ENCODE peak calls at places on chromosome 1, in four cellular contexts. One of them, this sample, is unnamed.

GRCh38 chr1:162391790-162392563 is 10.4 kb downstream of the C1orf226 start:
- DNase-seq in kidney tubule cell: peak
- DNase-seq in Daoy: peak
- DNase-seq in HTR-8/SVneo: peak
- DNase-seq in this sample: no peak

GRCh38 chr1:230326971-230327891 is 98.9 kb downstream of the PGBD5 start:
- DNase-seq in HTR-8/SVneo: no peak
- DNase-seq in Daoy: no peak
- DNase-seq in kidney tubule cell: no peak
- DNase-seq in this sample: peak

GRCh38 chr1:223776075-223776814 is 63.9 kb downstream of the CAPN2 start:
- DNase-seq in kidney tubule cell: peak
- DNase-seq in HTR-8/SVneo: peak
- DNase-seq in Daoy: peak
- DNase-seq in this sample: peak

GRCh38 chr1:111748618-111749337 is 6.9 kb upstream of the DDX20 start:
- DNase-seq in HTR-8/SVneo: no peak
- DNase-seq in Daoy: no peak
- DNase-seq in kidney tubule cell: no peak
- DNase-seq in this sample: no peak

GRCh38 chr1:116909511-116910378 is at the start of gene PTGFRN:
- DNase-seq in Daoy: peak
- DNase-seq in kidney tubule cell: peak
- DNase-seq in HTR-8/SVneo: peak
- DNase-seq in this sample: peak

GRCh38 chr1:98355656-98356384 is 305.7 kb upstream of the SNX7 start:
- DNase-seq in HTR-8/SVneo: no peak
- DNase-seq in Daoy: peak
- DNase-seq in kidney tubule cell: no peak
- DNase-seq in this sample: peak

GRCh38 chr1:245807306-245807705 is 652.5 kb downstream of the KIF26B start:
- DNase-seq in HTR-8/SVneo: no peak
- DNase-seq in Daoy: peak
- DNase-seq in kidney tubule cell: peak
- DNase-seq in this sample: no peak

GRCh38 chr1:33072707-33073106 is 8.2 kb upstream of the AZIN2 start:
- DNase-seq in HTR-8/SVneo: no peak
- DNase-seq in Daoy: peak
- DNase-seq in kidney tubule cell: no peak
- DNase-seq in this sample: peak

GRCh38 chr1:55893155-55893554 is 678.0 kb upstream of the USP24 start:
- DNase-seq in kidney tubule cell: peak
- DNase-seq in Daoy: peak
- DNase-seq in HTR-8/SVneo: no peak
- DNase-seq in this sample: peak

GRCh38 chr1:40344597-40344996 is 27.5 kb upstream of the COL9A2 start:
- DNase-seq in Daoy: peak
- DNase-seq in HTR-8/SVneo: peak
- DNase-seq in kidney tubule cell: no peak
- DNase-seq in this sample: peak

GRCh38 chr1:87961992-87962391 is 633.3 kb downstream of the LMO4 start:
- DNase-seq in Daoy: no peak
- DNase-seq in HTR-8/SVneo: no peak
- DNase-seq in kidney tubule cell: no peak
- DNase-seq in this sample: no peak

GRCh38 chr1:6157528-6158174 is 22.5 kb downstream of the CHD5 start:
- DNase-seq in kidney tubule cell: peak
- DNase-seq in Daoy: peak
- DNase-seq in HTR-8/SVneo: peak
- DNase-seq in this sample: peak

GRCh38 chr1:149884433-149885363 is 14.7 kb upstream of the BOLA1 start:
- DNase-seq in Daoy: peak
- DNase-seq in kidney tubule cell: peak
- DNase-seq in HTR-8/SVneo: no peak
- DNase-seq in this sample: peak

GRCh38 chr1:172616646-172617045 is 42.3 kb upstream of the FASLG start:
- DNase-seq in Daoy: no peak
- DNase-seq in HTR-8/SVneo: no peak
- DNase-seq in kidney tubule cell: no peak
- DNase-seq in this sample: no peak